ENCODE peak calls at places on chromosomes 1 and 21, in eight cellular contexts. M is upper lobe of left lung, S is Panc1, C is HepG2, O is GM12878, Y is HCT116, R is K562, G is GM23338. V is an unnamed sample.

GRCh38 chr1:116984406-116985160 is 17.0 kb upstream of the CD101 start:
- ATAC-seq in M (no peak), S (no peak), C (no peak), O (no peak), Y (no peak), R (no peak), G (no peak), V (peak)

GRCh38 chr21:28805885-28806284 is 186.8 kb downstream of the LTN1 start:
- ATAC-seq in M (peak), S (no peak), C (no peak), O (no peak), Y (no peak), R (no peak), G (no peak), V (peak)

GRCh38 chr1:31745898-31746668 is 18.1 kb downstream of the ADGRB2 start:
- ATAC-seq in M (no peak), S (no peak), C (no peak), O (no peak), Y (peak), R (no peak), G (no peak), V (no peak)

GRCh38 chr1:211420389-211420788 is 71.6 kb downstream of the RD3 start:
- ATAC-seq in M (no peak), S (no peak), C (no peak), O (peak), Y (peak), R (peak), G (no peak), V (no peak)

GRCh38 chr1:222326710-222327036 is 221.2 kb downstream of the HHIPL2 start:
- ATAC-seq in M (no peak), S (no peak), C (no peak), O (no peak), Y (no peak), R (no peak), G (no peak), V (no peak)

GRCh38 chr1:155717041-155717440 is 28.1 kb downstream of the DAP3 start:
- ATAC-seq in M (no peak), S (no peak), C (no peak), O (peak), Y (no peak), R (no peak), G (no peak), V (no peak)

GRCh38 chr1:177228721-177229088 is 57.9 kb downstream of the BRINP2 start:
- ATAC-seq in M (no peak), S (no peak), C (peak), O (no peak), Y (no peak), R (no peak), G (no peak), V (no peak)

GRCh38 chr21:37130971-37131370 is 57.9 kb downstream of the TTC3 start:
- ATAC-seq in M (no peak), S (no peak), C (no peak), O (no peak), Y (no peak), R (no peak), G (no peak), V (no peak)

GRCh38 chr1:46039571-46040052 is 92.8 kb downstream of the PIK3R3 start:
- ATAC-seq in M (no peak), S (no peak), C (no peak), O (no peak), Y (no peak), R (no peak), G (no peak), V (peak)

GRCh38 chr1:167676205-167676915 is 45.4 kb upstream of the MPZL1 start:
- ATAC-seq in M (no peak), S (no peak), C (no peak), O (peak), Y (no peak), R (peak), G (no peak), V (no peak)

GRCh38 chr1:89257036-89257435 is 15.6 kb downstream of the GBP5 start:
- ATAC-seq in M (no peak), S (no peak), C (no peak), O (peak), Y (no peak), R (no peak), G (no peak), V (no peak)

DNA sequence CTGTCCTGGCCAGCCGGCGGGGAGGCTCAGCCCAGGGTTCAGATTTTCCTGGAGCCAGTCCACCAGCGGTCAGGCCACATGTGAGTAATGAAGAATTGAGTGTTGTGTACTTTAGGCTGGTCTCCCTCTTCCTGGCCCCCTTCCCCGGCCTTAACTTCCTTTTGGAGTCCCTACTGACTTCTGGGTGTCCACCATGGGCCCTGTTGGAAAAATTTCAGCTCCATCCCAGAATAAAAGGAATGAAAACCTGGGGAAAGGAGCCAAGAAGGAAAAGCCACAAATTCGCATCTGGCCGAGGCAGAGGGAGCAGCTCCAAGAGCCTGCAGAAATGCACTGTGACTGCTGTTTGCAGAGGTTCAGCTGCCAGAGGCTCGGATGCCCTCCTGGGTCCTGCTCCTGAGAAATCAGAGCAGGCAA is 35.5 kb upstream of the HHAT start:
- ATAC-seq in M (no peak), S (no peak), C (peak), O (no peak), Y (no peak), R (no peak), G (no peak), V (peak)
- H3K4me3 ChIP-seq in M (peak), S (peak), C (no peak), O (no peak), Y (no peak), R (no peak), G (peak), V (peak)

GRCh38 chr1:6393400-6394187 is at the start of gene ACOT7:
- ATAC-seq in M (peak), S (peak), C (peak), O (peak), Y (peak), R (peak), G (peak), V (peak)
- TF ChIP-seq POLR2AphosphoS5 in M (peak), S (peak), C (peak), O (no peak), Y (peak), R (peak), G (peak), V (peak)

DNA sequence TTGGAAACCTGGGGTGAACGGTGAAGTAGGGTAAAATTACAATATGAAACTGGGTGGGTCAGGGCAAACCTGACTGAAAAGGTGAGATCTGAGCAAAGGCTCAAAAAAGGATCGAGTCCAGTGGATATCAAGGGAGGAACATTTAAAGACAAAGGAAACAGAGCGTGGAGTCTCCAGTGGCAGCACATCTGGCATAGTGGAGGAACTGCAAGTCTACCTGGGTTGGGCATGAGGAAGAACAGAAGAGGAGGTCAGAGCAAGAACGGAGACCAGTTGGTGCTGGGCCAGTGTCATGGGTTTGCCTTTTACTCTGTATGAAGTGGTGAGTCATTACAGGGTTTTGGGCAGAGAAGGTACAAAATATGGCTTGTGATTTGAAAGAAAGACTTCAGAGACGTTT is 163.7 kb downstream of the NTPCR start:
- ATAC-seq in M (no peak), S (no peak), C (no peak), O (peak), Y (peak), R (no peak), G (peak), V (no peak)
- H3K4me3 ChIP-seq in M (no peak), S (no peak), C (no peak), O (no peak), Y (peak), R (no peak), G (no peak), V (no peak)

GRCh38 chr1:191904991-191905390 is 253.3 kb upstream of the RGS18 start:
- ATAC-seq in M (no peak), S (no peak), C (no peak), O (no peak), Y (no peak), R (no peak), G (no peak), V (no peak)
- TF ChIP-seq POLR2AphosphoS5 in M (no peak), S (no peak), C (no peak), O (no peak), Y (no peak), R (no peak), G (no peak), V (no peak)

GRCh38 chr1:203272633-203273205 is 32.6 kb upstream of the BTG2 start:
- ATAC-seq in M (no peak), S (no peak), C (no peak), O (no peak), Y (no peak), R (no peak), G (no peak), V (no peak)
- H3K4me3 ChIP-seq in M (peak), S (no peak), C (peak), O (peak), Y (peak), R (no peak), G (peak), V (no peak)

DNA sequence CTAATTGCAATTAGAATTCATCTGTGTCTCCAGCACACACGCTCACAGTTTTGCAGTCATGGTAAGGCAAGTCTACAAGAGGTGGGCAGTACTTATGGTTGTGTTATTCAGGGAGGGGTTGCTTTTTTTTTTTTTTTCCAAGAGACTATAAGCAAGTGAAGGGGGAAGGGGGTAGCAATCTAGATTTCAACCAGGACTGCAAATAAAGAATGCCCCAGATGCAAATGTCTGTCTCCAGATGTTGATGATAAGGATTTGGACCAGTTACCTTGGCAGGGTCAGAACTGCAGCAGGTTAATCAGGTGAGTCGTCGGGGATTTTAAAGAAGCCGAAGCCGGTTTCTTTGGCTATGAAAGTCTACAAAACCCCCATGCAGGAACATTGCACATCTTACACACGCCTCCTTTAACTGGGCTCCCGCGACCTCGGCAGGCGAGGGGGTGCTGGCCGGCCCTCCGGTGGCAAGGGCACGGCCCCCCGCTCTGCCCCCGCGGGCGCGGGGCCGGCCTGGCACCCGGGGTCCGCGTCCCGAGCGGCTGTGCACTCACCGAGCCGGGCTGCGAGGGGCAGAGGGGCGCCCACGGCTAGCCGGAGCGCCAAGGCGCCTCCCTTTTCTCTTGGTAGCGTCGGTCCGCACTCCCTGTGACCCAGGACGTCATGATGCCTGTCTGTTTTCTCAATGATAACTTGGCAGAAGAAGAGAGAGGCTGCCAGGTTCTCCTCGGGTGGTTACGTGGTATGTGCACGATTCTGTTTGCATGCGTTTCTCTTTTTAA is 366.2 kb upstream of the ESRRG start:
- ATAC-seq in M (peak), S (peak), C (no peak), O (no peak), Y (no peak), R (no peak), G (peak), V (peak)
- TF ChIP-seq POLR2AphosphoS5 in M (no peak), S (no peak), C (no peak), O (no peak), Y (no peak), R (no peak), G (no peak), V (no peak)